ENCODE peak calls at places on chromosomes 7 and 10, in ten cellular contexts. C is iPS DF 19.7; I is T-helper 17 cell; J is epithelial cell of proximal tubule; O is T47D; D is Right ventricle myocardium superior; B is activated T-cell treated with anti-CD3 and anti-CD28 coated beads for 1 hour; Y is effector memory CD4-positive, alpha-beta T cell; N is HEK293T; L is GM12878. Z is an unnamed sample.

GRCh38 chr7:99079104-99079503 is 64.8 kb downstream of the SMURF1 start:
- DNase-seq in C (no peak), I (no peak), J (no peak), O (no peak), D (no peak), B (no peak), Y (no peak), N (no peak), L (no peak), Z (no peak)

GRCh38 chr7:64314493-64315020 is 796 bp downstream of the ZNF736 start:
- DNase-seq in C (no peak), I (no peak), J (no peak), O (peak; percentile 20), D (no peak), B (no peak), Y (no peak), N (no peak), L (no peak), Z (no peak)

GRCh38 chr7:79598351-79598750 is 144.9 kb upstream of the MAGI2 start:
- DNase-seq in C (no peak), I (no peak), J (no peak), O (peak; percentile 37), D (no peak), B (no peak), Y (no peak), N (no peak), L (no peak), Z (no peak)

GRCh38 chr7:78232806-78233205 is 434.2 kb downstream of the PHTF2 start:
- DNase-seq in C (no peak), I (no peak), J (no peak), O (no peak), D (no peak), B (no peak), Y (no peak), N (no peak), L (no peak), Z (no peak)

GRCh38 chr10:7432884-7433726 is 22.3 kb upstream of the SFMBT2 start:
- DNase-seq in C (no peak), I (no peak), J (no peak), O (peak; percentile 22), D (no peak), B (no peak), Y (no peak), N (peak; percentile 66), L (no peak), Z (no peak)

GRCh38 chr10:115996031-115996430 is 277.0 kb downstream of the GFRA1 start:
- DNase-seq in C (peak; percentile 63), I (no peak), J (no peak), O (no peak), D (no peak), B (no peak), Y (no peak), N (no peak), L (no peak), Z (no peak)

GRCh38 chr10:129966831-129967578 is 2.9 kb upstream of the EBF3 start:
- DNase-seq in C (no peak), I (no peak), J (no peak), O (no peak), D (no peak), B (no peak), Y (no peak), N (no peak), L (no peak), Z (no peak)

GRCh38 chr7:44383566-44383965 is 58.2 kb upstream of the CAMK2B start:
- DNase-seq in C (no peak), I (no peak), J (no peak), O (no peak), D (peak; percentile 55), B (no peak), Y (no peak), N (no peak), L (no peak), Z (no peak)

GRCh38 chr10:106450966-106451365 is 713.5 kb downstream of the SORCS1 start:
- DNase-seq in C (no peak), I (no peak), J (no peak), O (no peak), D (no peak), B (no peak), Y (no peak), N (no peak), L (no peak), Z (no peak)

Z was measured in effector memory CD8-positive, alpha-beta T cell.